ENCODE peak calls at places on chromosomes 12 and 14, in nine cellular contexts. G is HCT116, F is gastrocnemius medialis, H is keratinocyte, I is GM23338, X is psoas muscle, A is IMR-90, M is tibial artery, Q is tibial nerve. C is an unnamed sample.

GRCh38 chr12:105083551-105084105 is 630 bp downstream of the ALDH1L2 start:
- DNase-seq in G (no peak), F (peak; percentile 43), H (no peak), I (peak; percentile 37), X (peak; percentile 78), A (peak; percentile 77), M (peak; percentile 81), Q (peak; percentile 63), C (peak; percentile 94)

GRCh38 chr12:110741371-110741770 is 1.3 kb downstream of the PPP1CC start:
- DNase-seq in G (no peak), F (no peak), H (no peak), I (no peak), X (no peak), A (no peak), M (no peak), Q (no peak), C (no peak)

GRCh38 chr14:104441275-104442106 is 138.1 kb upstream of the C14orf180 start:
- DNase-seq in G (no peak), F (no peak), H (no peak), I (no peak), X (no peak), A (no peak), M (peak; percentile 13), Q (peak; percentile 3), C (peak; percentile 88)

GRCh38 chr14:34682787-34683321 is 31.5 kb downstream of the CFL2 start:
- DNase-seq in G (no peak), F (no peak), H (no peak), I (no peak), X (no peak), A (no peak), M (no peak), Q (no peak), C (no peak)

GRCh38 chr12:91986084-91986483 is 159.6 kb downstream of the BTG1 start:
- DNase-seq in G (no peak), F (no peak), H (no peak), I (peak; percentile 10), X (no peak), A (peak; percentile 31), M (no peak), Q (no peak), C (no peak)

GRCh38 chr14:95533822-95534221 is 1.0 kb upstream of the GLRX5 start:
- DNase-seq in G (no peak), F (no peak), H (no peak), I (peak; percentile 23), X (peak; percentile 66), A (no peak), M (no peak), Q (no peak), C (no peak)

GRCh38 chr14:68520637-68521556 is 272.0 kb downstream of the ZFP36L1 start:
- DNase-seq in G (peak; percentile 81), F (no peak), H (peak; percentile 88), I (peak; percentile 64), X (no peak), A (no peak), M (no peak), Q (no peak), C (no peak)

GRCh38 chr14:32189806-32190205 is 12.0 kb upstream of the RNU6-7 start:
- DNase-seq in G (no peak), F (no peak), H (no peak), I (no peak), X (no peak), A (no peak), M (no peak), Q (no peak), C (no peak)

GRCh38 chr12:106195638-106196037 is 52.2 kb downstream of the CKAP4 start:
- DNase-seq in G (no peak), F (peak; percentile 84), H (no peak), I (no peak), X (peak; percentile 91), A (peak; percentile 10), M (peak; percentile 81), Q (peak; percentile 81), C (peak; percentile 92)

GRCh38 chr14:69045857-69046351 is 66.8 kb upstream of the ACTN1 start:
- DNase-seq in G (no peak), F (no peak), H (no peak), I (peak; percentile 25), X (no peak), A (no peak), M (no peak), Q (no peak), C (no peak)

GRCh38 chr12:12221560-12221959 is 45.3 kb downstream of the LRP6 start:
- DNase-seq in G (no peak), F (no peak), H (no peak), I (no peak), X (no peak), A (no peak), M (no peak), Q (no peak), C (no peak)

GRCh38 chr12:62799126-62799736 is 135.7 kb downstream of the PPM1H start:
- DNase-seq in G (peak; percentile 48), F (no peak), H (peak; percentile 26), I (peak; percentile 97), X (no peak), A (peak; percentile 72), M (peak; percentile 57), Q (peak; percentile 94), C (no peak)

GRCh38 chr12:53463802-53464375 is 12.0 kb downstream of the PCBP2 start:
- DNase-seq in G (no peak), F (no peak), H (no peak), I (no peak), X (no peak), A (no peak), M (no peak), Q (no peak), C (no peak)
- H3K4me1 ChIP-seq in G (no peaks in the 10 kb centered on the region), F (peaks cover 92% of the 10 kb centered on the region), H (no peaks in the 10 kb centered on the region), I (peaks cover 11% of the 10 kb centered on the region), X (peaks cover 96% of the 10 kb centered on the region), A (peaks cover 9% of the 10 kb centered on the region), M (peaks cover 14% of the 10 kb centered on the region), Q (no peaks in the 10 kb centered on the region), C (peaks cover 74% of the 10 kb centered on the region)

DNA sequence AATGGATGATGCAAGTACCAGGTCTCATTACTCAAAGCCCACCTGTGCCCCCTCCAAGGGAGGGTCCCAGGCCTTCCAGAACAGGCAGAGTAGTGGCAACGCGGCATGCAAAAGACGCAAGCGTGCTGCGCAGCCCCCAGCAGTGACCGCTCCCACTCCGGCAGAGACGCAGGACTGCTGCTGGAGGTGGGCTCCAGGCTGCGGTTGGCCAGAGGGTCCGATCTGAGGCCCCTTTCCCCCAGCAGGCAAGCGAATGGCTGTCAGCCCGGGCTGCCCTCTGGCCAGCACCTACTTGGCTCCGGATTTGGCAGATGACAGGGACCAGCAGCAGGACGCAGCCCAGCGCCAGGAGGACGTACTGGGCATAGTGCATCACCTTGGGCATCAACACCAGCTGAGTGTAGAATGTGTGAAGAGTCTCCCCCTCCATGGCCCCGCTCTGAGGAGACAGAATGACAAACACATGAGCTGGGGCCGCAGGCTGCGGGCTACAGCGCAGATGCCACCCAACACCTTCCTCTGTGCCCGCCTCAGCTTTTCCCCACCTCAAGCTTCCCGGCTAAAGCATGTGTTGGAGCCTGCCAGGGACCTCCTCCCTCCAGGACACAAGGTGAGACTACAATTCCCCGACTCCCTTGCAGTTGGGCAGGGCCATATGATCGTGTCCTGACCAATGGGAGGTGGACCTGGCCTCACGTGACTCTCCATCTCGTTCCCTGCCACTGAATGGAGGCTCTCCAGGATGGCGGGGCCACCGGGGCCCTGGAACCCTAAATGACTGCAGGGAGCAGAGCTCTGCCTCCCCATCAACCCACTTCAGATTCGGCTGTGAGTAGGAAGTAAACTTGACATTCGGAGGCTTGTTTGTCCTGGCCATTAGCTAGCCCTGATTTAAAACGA is 77.3 kb downstream of the SCARB1 start:
- DNase-seq in G (no peak), F (peak; percentile 65), H (no peak), I (peak; percentile 95), X (peak; percentile 81), A (peak; percentile 91), M (peak; percentile 66), Q (peak; percentile 59), C (peak; percentile 94)
- H3K4me3 ChIP-seq in G (no peak overlapping the region), F (no peak overlapping the region), H (no peak overlapping the region), I (no peak overlapping the region), X (peak overlapping the region; percentile 49), A (peak overlapping the region; percentile 62), M (peak overlapping the region; percentile 42), Q (no peak overlapping the region), C (peak overlapping the region; percentile 57)

DNA sequence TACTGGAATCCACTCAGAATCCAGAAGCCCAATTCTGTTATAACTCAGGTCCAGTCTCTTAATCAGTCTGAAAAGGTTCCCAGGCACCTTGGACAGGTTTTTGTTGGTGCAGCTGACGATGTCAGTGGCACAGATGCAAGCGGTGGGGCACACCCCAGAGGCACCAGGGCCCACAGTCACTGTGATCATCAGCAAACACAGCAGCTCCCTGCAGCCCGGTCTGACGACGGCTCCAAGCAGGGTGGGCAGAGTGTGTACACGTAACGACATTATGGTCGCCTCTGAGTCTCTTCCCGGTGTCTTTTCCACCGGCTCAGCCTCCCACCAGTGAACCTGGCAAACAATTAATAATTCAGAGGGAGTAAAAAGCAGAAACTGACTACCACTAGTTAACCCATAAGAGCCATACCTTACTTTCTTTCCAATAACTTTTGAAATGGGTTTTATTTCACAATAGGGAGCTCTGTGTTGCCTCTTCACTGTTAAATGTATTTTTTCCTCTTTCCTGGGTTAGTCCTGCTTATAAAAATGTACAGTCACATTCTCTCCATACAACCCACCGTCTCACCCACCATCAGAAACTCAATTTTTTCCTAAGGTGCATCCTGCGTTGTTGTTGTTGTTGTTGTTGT is 572 bp upstream of the PCED1B start:
- DNase-seq in G (no peak), F (no peak), H (no peak), I (no peak), X (no peak), A (peak; percentile 37), M (no peak), Q (no peak), C (no peak)
- H3K4me1 ChIP-seq in G (peaks cover 36% of the 10 kb centered on the region), F (peaks cover 9% of the 10 kb centered on the region), H (peaks cover 52% of the 10 kb centered on the region), I (peaks cover 13% of the 10 kb centered on the region), X (peaks cover 13% of the 10 kb centered on the region), A (peaks cover 17% of the 10 kb centered on the region), M (peaks cover 56% of the 10 kb centered on the region), Q (peaks cover 9% of the 10 kb centered on the region), C (peaks cover 6% of the 10 kb centered on the region)

GRCh38 chr14:38256358-38256840 is 506 bp upstream of the CLEC14A start:
- DNase-seq in G (no peak), F (peak; percentile 18), H (no peak), I (no peak), X (no peak), A (peak; percentile 54), M (peak; percentile 49), Q (peak; percentile 21), C (no peak)
- H3K4me3 ChIP-seq in G (no peak overlapping the region), F (peak overlapping the region; percentile 58), H (no peak overlapping the region), I (peak overlapping the region; percentile 71), X (peak overlapping the region; percentile 69), A (no peak overlapping the region), M (peak overlapping the region; percentile 49), Q (peak overlapping the region; percentile 37), C (peak overlapping the region; percentile 53)